ENCODE peak calls at places on chromosomes 6 and 20, in seven cellular contexts. F is transverse colon; I is ovary; R is lower lobe of right lung; S is tibial artery; C is CD4-positive, alpha-beta memory T cell; W is A549. B is an unnamed sample. For H3K4me1, the result is how much of the 10 kb centered on the place peaks cover.

GRCh38 chr6:136524339-136524935 is 25.8 kb downstream of the MAP7 start:
- DNase-seq in F (no peak), I (no peak), R (no peak), S (no peak), C (no peak), W (peak), B (no peak)

GRCh38 chr20:59153355-59153681 is 10.3 kb upstream of the ZNF831 start:
- DNase-seq in F (no peak), I (no peak), R (peak), S (peak), C (no peak), W (no peak), B (peak)

GRCh38 chr20:44748005-44748370 is 2.3 kb downstream of the KCNK15 start:
- DNase-seq in F (no peak), I (no peak), R (no peak), S (no peak), C (no peak), W (no peak), B (peak)

GRCh38 chr6:122838060-122838780 is 49.2 kb downstream of the SMPDL3A start:
- DNase-seq in F (no peak), I (no peak), R (no peak), S (no peak), C (no peak), W (peak), B (no peak)

GRCh38 chr6:155709262-155709661 is 253.6 kb upstream of the NOX3 start:
- DNase-seq in F (no peak), I (no peak), R (no peak), S (no peak), C (no peak), W (no peak), B (no peak)

GRCh38 chr6:151773382-151773781 is 34.1 kb upstream of the ESR1 start:
- DNase-seq in F (no peak), I (no peak), R (no peak), S (no peak), C (no peak), W (no peak), B (no peak)

GRCh38 chr6:56642366-56643261 is at the start of gene DST:
- DNase-seq in F (no peak), I (no peak), R (no peak), S (no peak), C (no peak), W (peak), B (no peak)

GRCh38 chr20:17036546-17036945 is 190.3 kb upstream of the PCSK2 start:
- DNase-seq in F (no peak), I (no peak), R (no peak), S (no peak), C (no peak), W (no peak), B (no peak)

GRCh38 chr6:45843848-45844521 is 171.7 kb downstream of the CLIC5 start:
- DNase-seq in F (no peak), I (no peak), R (peak), S (no peak), C (no peak), W (no peak), B (peak)

GRCh38 chr20:45338121-45339030 is 9.8 kb downstream of the SDC4 start:
- DNase-seq in F (no peak), I (no peak), R (no peak), S (peak), C (no peak), W (no peak), B (no peak)

GRCh38 chr6:160137989-160138835 is 16.6 kb downstream of the SLC22A1 start:
- DNase-seq in F (peak), I (peak), R (no peak), S (peak), C (peak), W (peak), B (peak)

GRCh38 chr6:5093231-5094015 is 8.3 kb downstream of the PPP1R3G start:
- DNase-seq in F (no peak), I (no peak), R (no peak), S (no peak), C (no peak), W (no peak), B (no peak)

GRCh38 chr6:13874191-13874549 is 50.6 kb upstream of the RNF182 start:
- DNase-seq in F (no peak), I (no peak), R (no peak), S (no peak), C (no peak), W (no peak), B (no peak)

GRCh38 chr6:52157301-52157930 is 28.8 kb upstream of the IL17A start:
- DNase-seq in F (no peak), I (no peak), R (no peak), S (no peak), C (no peak), W (no peak), B (no peak)

GRCh38 chr6:115796829-115797228 is 263.9 kb downstream of the FRK start:
- DNase-seq in F (no peak), I (no peak), R (no peak), S (no peak), C (no peak), W (no peak), B (no peak)

GRCh38 chr6:169343886-169344525 is 90.4 kb upstream of the THBS2 start:
- DNase-seq in F (no peak), I (no peak), R (no peak), S (no peak), C (no peak), W (no peak), B (no peak)

GRCh38 chr20:58471161-58471834 is 43.9 kb downstream of the APCDD1L start:
- DNase-seq in F (peak), I (peak), R (no peak), S (no peak), C (no peak), W (no peak), B (peak)

GRCh38 chr20:19566226-19566960 is 191.7 kb upstream of the RIN2 start:
- DNase-seq in F (no peak), I (no peak), R (no peak), S (no peak), C (no peak), W (no peak), B (no peak)

GRCh38 chr20:14431568-14431967 is 94.2 kb upstream of the FLRT3 start:
- DNase-seq in F (no peak), I (no peak), R (no peak), S (no peak), C (no peak), W (no peak), B (no peak)

GRCh38 chr6:76466286-76466685 is 393.8 kb upstream of the IMPG1 start:
- DNase-seq in F (no peak), I (no peak), R (no peak), S (no peak), C (no peak), W (no peak), B (no peak)

GRCh38 chr20:25987073-25987927 is 290.6 kb upstream of the ZNF337 start:
- DNase-seq in F (peak), I (peak), R (peak), S (peak), C (peak), W (peak), B (peak)

GRCh38 chr6:137867685-137868509 is 838 bp downstream of the TNFAIP3 start:
- DNase-seq in F (peak), I (peak), R (peak), S (peak), C (peak), W (no peak), B (peak)

GRCh38 chr6:7914991-7915789 is 4.6 kb upstream of the TXNDC5 start:
- DNase-seq in F (no peak), I (no peak), R (no peak), S (no peak), C (no peak), W (no peak), B (peak)

GRCh38 chr6:36997811-36998722 is 7.4 kb upstream of the FGD2 start:
- DNase-seq in F (peak), I (peak), R (peak), S (no peak), C (no peak), W (no peak), B (peak)

GRCh38 chr20:6651016-6651415 is 116.5 kb upstream of the BMP2 start:
- DNase-seq in F (peak), I (no peak), R (no peak), S (peak), C (no peak), W (no peak), B (peak)

GRCh38 chr20:9329356-9330092 is 184.9 kb upstream of the LAMP5 start:
- DNase-seq in F (no peak), I (no peak), R (no peak), S (no peak), C (no peak), W (no peak), B (no peak)

GRCh38 chr6:7486951-7487350 is 54.5 kb upstream of the DSP start:
- DNase-seq in F (no peak), I (no peak), R (no peak), S (no peak), C (no peak), W (no peak), B (no peak)

GRCh38 chr20:15515706-15516105 is 1057.5 kb downstream of the KIF16B start:
- DNase-seq in F (no peak), I (no peak), R (no peak), S (no peak), C (no peak), W (no peak), B (no peak)

GRCh38 chr6:26030716-26031115 is 56.5 kb upstream of the HFE start:
- DNase-seq in F (no peak), I (no peak), R (no peak), S (no peak), C (no peak), W (no peak), B (no peak)
- H3K4me1 ChIP-seq in F (under half), I (under half), R (under half), S (under half), C (under half), W (under half), B (under half)

GRCh38 chr6:157017861-157018260 is 240.7 kb downstream of the ARID1B start:
- DNase-seq in F (no peak), I (no peak), R (no peak), S (no peak), C (no peak), W (no peak), B (no peak)
- H3K4me1 ChIP-seq in F (under half), I (under half), R (under half), S (under half), C (under half), W (under half), B (under half)

DNA sequence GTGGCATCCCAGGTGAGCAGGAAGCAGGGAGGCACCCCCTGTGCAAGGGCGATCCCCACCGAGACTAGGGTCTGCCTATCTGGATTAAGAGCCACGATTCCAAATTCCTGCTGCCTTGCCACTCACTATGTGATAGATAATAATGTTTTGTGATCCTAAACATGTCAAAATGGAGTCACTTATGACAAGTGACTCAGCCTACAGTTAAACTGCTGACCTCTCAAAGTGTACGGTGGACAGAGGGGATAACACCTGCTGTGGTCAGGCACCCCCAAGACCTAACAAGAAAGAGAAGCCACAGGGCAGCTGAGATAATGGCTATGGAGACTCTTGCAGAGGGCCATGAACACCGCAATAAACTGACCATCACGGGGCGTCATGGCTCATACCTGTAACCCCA is 16.0 kb upstream of the SNTA1 start:
- DNase-seq in F (no peak), I (no peak), R (no peak), S (no peak), C (no peak), W (no peak), B (no peak)
- H3K4me1 ChIP-seq in F (under half), I (under half), R (under half), S (under half), C (under half), W (under half), B (under half)

GRCh38 chr6:166483026-166483425 is 100.3 kb upstream of the MPC1 start:
- DNase-seq in F (no peak), I (no peak), R (no peak), S (no peak), C (no peak), W (no peak), B (no peak)

GRCh38 chr6:166484863-166485262 is 101.6 kb downstream of the RAMACL start:
- DNase-seq in F (no peak), I (no peak), R (no peak), S (no peak), C (no peak), W (no peak), B (no peak)

GRCh38 chr6:166485651-166486535 is 100.6 kb downstream of the RAMACL start:
- DNase-seq in F (no peak), I (no peak), R (no peak), S (no peak), C (no peak), W (no peak), B (no peak)

GRCh38 chr6:166486536-166486880 is 100.0 kb downstream of the RAMACL start:
- DNase-seq in F (no peak), I (no peak), R (no peak), S (no peak), C (no peak), W (no peak), B (no peak)

DNA sequence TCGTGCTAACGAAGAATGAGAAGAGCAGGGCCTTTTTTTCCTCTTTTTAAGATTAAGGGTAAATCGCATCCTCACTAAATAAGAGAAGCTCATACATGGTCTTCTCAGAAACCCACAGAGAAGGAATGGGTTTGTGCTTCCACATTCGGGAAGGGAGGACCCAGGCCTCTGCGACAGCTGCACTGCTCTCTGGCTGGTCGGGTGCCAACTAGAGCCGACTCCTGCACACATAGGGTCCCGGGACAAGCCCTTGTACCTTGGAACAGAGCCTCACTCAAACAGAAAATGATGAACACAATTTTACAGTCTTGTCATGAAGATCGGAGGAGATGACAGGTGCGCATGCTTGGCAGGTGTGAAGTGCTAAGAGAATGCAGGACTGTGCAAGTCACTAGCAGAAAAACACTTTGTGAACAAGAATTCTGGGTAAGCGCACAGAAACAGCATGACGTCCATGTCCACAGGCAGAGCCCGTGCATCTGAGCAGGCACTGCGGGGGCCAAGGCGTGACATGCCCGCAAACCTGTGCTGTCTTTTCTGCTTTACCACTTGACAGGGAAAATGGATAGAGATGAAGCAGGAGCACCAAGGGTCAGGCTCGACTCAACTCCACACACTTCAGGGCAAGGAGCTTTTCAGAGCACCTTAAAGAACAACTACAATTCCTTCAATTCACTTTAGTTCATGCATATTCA is 101.0 kb upstream of the MPC1 start:
- DNase-seq in F (no peak), I (no peak), R (no peak), S (no peak), C (no peak), W (no peak), B (no peak)
- H3K4me1 ChIP-seq in F (under half), I (under half), R (under half), S (under half), C (under half), W (under half), B (under half)

DNA sequence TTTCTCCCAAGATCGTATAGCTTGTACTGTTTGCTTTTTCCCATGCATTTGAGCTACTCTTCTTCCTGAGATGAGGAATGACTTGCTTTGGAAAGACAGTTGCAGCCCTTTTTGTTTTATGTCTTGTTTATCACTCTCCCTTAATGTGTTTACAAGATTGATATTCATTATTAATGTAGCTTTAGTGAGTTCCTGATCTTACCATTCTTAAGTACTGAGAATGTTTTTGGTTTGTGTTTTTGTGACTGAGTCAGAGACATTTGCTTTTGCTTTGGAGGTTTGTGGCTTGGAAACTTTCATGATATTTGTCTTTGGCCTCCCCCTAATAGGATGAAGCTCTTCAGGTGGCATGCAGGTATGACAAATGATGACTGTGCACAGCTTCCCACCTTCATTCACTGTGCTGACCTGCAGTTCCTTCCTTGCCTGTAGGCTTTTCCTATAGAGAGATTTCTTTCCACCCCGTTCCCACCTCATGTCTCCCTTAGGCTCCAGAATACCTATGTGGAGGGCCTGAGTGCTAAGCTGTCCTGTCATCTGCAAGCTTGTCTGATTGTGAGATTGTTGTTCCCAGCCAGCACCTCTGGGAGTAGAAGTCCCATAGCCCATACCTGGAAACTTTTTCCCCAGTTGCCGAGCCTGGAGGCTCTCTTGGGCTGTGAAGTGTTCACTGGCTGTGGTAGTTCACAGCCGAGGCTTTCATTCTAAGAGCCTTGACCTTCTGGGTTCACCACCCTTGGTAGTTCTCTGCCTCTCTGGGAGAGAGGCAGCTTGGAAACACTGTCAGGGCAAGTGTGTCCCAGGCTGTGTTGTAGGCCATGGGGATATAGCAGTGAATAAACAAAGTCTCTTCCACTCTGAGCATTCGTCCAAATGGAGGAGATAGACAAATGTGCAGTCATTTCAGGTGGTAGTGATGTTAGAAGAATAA is 27.1 kb downstream of the CDS2 start:
- DNase-seq in F (no peak), I (no peak), R (no peak), S (no peak), C (no peak), W (no peak), B (no peak)
- H3K4me1 ChIP-seq in F (half or more), I (under half), R (under half), S (under half), C (under half), W (under half), B (under half)

GRCh38 chr6:110853754-110854477 is 20.7 kb upstream of the AMD1 start:
- DNase-seq in F (no peak), I (no peak), R (no peak), S (no peak), C (no peak), W (no peak), B (no peak)

GRCh38 chr6:110858016-110858415 is 16.6 kb upstream of the AMD1 start:
- DNase-seq in F (no peak), I (no peak), R (no peak), S (no peak), C (no peak), W (no peak), B (no peak)

GRCh38 chr6:110856296-110856695 is 18.3 kb upstream of the AMD1 start:
- DNase-seq in F (no peak), I (no peak), R (no peak), S (no peak), C (no peak), W (no peak), B (no peak)

GRCh38 chr6:110858562-110859214 is 15.9 kb upstream of the AMD1 start:
- DNase-seq in F (no peak), I (no peak), R (no peak), S (no peak), C (no peak), W (no peak), B (no peak)

DNA sequence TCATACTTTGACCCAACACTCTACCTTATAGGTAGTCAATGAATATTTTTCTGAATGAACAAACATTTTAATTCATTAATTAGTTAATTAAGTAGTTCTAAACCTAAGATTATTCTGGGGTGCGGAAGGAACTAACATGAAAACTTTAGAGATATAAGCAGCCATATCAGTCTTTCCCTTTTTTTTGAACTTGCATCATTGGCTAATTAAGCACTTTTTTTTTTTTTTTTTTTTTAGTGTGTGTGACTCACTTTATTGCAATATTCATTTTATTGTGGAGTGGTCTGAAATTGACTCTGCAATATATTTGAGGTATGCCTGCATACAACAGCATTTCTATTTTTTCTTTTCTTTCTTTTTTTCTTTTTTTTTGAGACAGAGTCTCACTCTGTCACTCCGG is 21.8 kb upstream of the AMD1 start:
- DNase-seq in F (no peak), I (no peak), R (no peak), S (no peak), C (no peak), W (no peak), B (no peak)
- H3K4me1 ChIP-seq in F (under half), I (under half), R (under half), S (under half), C (under half), W (under half), B (under half)

GRCh38 chr20:43721097-43721428 is 5.7 kb downstream of the GTSF1L start:
- DNase-seq in F (no peak), I (no peak), R (no peak), S (no peak), C (no peak), W (no peak), B (no peak)
- H3K4me1 ChIP-seq in F (under half), I (under half), R (under half), S (under half), C (under half), W (under half), B (under half)

GRCh38 chr20:31540406-31540805 is 26.2 kb downstream of the HM13 start:
- DNase-seq in F (no peak), I (no peak), R (no peak), S (no peak), C (no peak), W (no peak), B (no peak)
- H3K4me1 ChIP-seq in F (under half), I (under half), R (under half), S (under half), C (under half), W (under half), B (under half)

GRCh38 chr6:87172292-87172691 is 16.9 kb downstream of the ZNF292 start:
- DNase-seq in F (no peak), I (no peak), R (no peak), S (no peak), C (no peak), W (no peak), B (no peak)
- H3K4me1 ChIP-seq in F (under half), I (under half), R (under half), S (under half), C (half or more), W (under half), B (under half)

GRCh38 chr20:61260905-61261304 is 8.8 kb downstream of the CDH4 start:
- DNase-seq in F (no peak), I (no peak), R (no peak), S (no peak), C (no peak), W (no peak), B (no peak)
- H3K4me1 ChIP-seq in F (under half), I (under half), R (under half), S (under half), C (under half), W (under half), B (under half)

B was measured in right cardiac atrium.